ENCODE peak calls at places on chromosomes 13 and 19, in seven cellular contexts. One of them, this sample, is unnamed.
A peak's percentile ranks its signal among the peaks of the same experiment; 100 is the strongest.

GRCh38 chr13:19596960-19597361 is 35.6 kb upstream of the TPTE2 start:
- DNase-seq in CD4-positive, alpha-beta T cell: no peak
- DNase-seq in tibial nerve: no peak
- DNase-seq in endodermal cell: no peak
- DNase-seq in A673: no peak
- DNase-seq in heart right ventricle: no peak
- DNase-seq in PC-3: peak; percentile 91
- DNase-seq in this sample: no peak

GRCh38 chr19:592101-592500 is 2.4 kb downstream of the HCN2 start:
- DNase-seq in PC-3: no peak
- DNase-seq in A673: no peak
- DNase-seq in tibial nerve: no peak
- DNase-seq in CD4-positive, alpha-beta T cell: no peak
- DNase-seq in heart right ventricle: no peak
- DNase-seq in endodermal cell: no peak
- DNase-seq in this sample: no peak

GRCh38 chr13:19634129-19634740 is 776 bp downstream of the MPHOSPH8 start:
- DNase-seq in tibial nerve: peak; percentile 26
- DNase-seq in A673: peak; percentile 20
- DNase-seq in heart right ventricle: no peak
- DNase-seq in endodermal cell: peak; percentile 53
- DNase-seq in CD4-positive, alpha-beta T cell: no peak
- DNase-seq in PC-3: peak; percentile 46
- DNase-seq in this sample: no peak

GRCh38 chr19:38693380-38694223 is 46.2 kb downstream of the ACTN4 start:
- DNase-seq in endodermal cell: peak; percentile 84
- DNase-seq in PC-3: peak; percentile 96
- DNase-seq in CD4-positive, alpha-beta T cell: peak; percentile 16
- DNase-seq in tibial nerve: no peak
- DNase-seq in A673: peak; percentile 77
- DNase-seq in heart right ventricle: no peak
- DNase-seq in this sample: no peak

GRCh38 chr13:28819748-28820098 is 416 bp upstream of the MTUS2 start:
- DNase-seq in A673: peak; percentile 70
- DNase-seq in endodermal cell: peak; percentile 92
- DNase-seq in PC-3: peak; percentile 23
- DNase-seq in CD4-positive, alpha-beta T cell: peak; percentile 6
- DNase-seq in heart right ventricle: peak; percentile 77
- DNase-seq in tibial nerve: no peak
- DNase-seq in this sample: no peak

GRCh38 chr19:41928221-41928683 is at the start of gene ERFL:
- DNase-seq in heart right ventricle: no peak
- DNase-seq in CD4-positive, alpha-beta T cell: no peak
- DNase-seq in PC-3: no peak
- DNase-seq in A673: no peak
- DNase-seq in endodermal cell: peak; percentile 64
- DNase-seq in tibial nerve: no peak
- DNase-seq in this sample: no peak

GRCh38 chr13:74206061-74206561 is 71.9 kb upstream of the KLF12 start:
- DNase-seq in A673: peak; percentile 17
- DNase-seq in PC-3: peak; percentile 3
- DNase-seq in tibial nerve: no peak
- DNase-seq in CD4-positive, alpha-beta T cell: no peak
- DNase-seq in endodermal cell: no peak
- DNase-seq in heart right ventricle: no peak
- DNase-seq in this sample: no peak

GRCh38 chr19:18021121-18021755 is 13.3 kb downstream of the ARRDC2 start:
- DNase-seq in CD4-positive, alpha-beta T cell: peak; percentile 83
- DNase-seq in A673: peak; percentile 80
- DNase-seq in tibial nerve: peak; percentile 78
- DNase-seq in heart right ventricle: peak; percentile 90
- DNase-seq in PC-3: peak; percentile 80
- DNase-seq in endodermal cell: no peak
- DNase-seq in this sample: no peak

GRCh38 chr19:8209111-8209964 is at the start of gene CERS4:
- DNase-seq in endodermal cell: peak; percentile 98
- DNase-seq in tibial nerve: peak; percentile 30
- DNase-seq in heart right ventricle: no peak
- DNase-seq in A673: peak; percentile 62
- DNase-seq in PC-3: peak; percentile 52
- DNase-seq in CD4-positive, alpha-beta T cell: peak; percentile 60
- DNase-seq in this sample: no peak

GRCh38 chr19:15534957-15535864 is 26.9 kb downstream of the CYP4F22 start:
- DNase-seq in PC-3: no peak
- DNase-seq in CD4-positive, alpha-beta T cell: no peak
- DNase-seq in tibial nerve: no peak
- DNase-seq in A673: no peak
- DNase-seq in endodermal cell: no peak
- DNase-seq in heart right ventricle: no peak
- DNase-seq in this sample: no peak

GRCh38 chr19:18282021-18282787 is 782 bp upstream of the JUND start:
- DNase-seq in PC-3: peak; percentile 39
- DNase-seq in tibial nerve: no peak
- DNase-seq in endodermal cell: no peak
- DNase-seq in CD4-positive, alpha-beta T cell: no peak
- DNase-seq in A673: no peak
- DNase-seq in heart right ventricle: peak; percentile 50
- DNase-seq in this sample: peak; percentile 49

GRCh38 chr19:374886-375235 is 30.3 kb upstream of the MIER2 start:
- DNase-seq in heart right ventricle: no peak
- DNase-seq in PC-3: no peak
- DNase-seq in endodermal cell: peak; percentile 43
- DNase-seq in CD4-positive, alpha-beta T cell: no peak
- DNase-seq in A673: no peak
- DNase-seq in tibial nerve: no peak
- DNase-seq in this sample: no peak

GRCh38 chr13:113924184-113924583 is 49.7 kb downstream of the C13orf46 start:
- DNase-seq in heart right ventricle: no peak
- DNase-seq in endodermal cell: no peak
- DNase-seq in A673: no peak
- DNase-seq in CD4-positive, alpha-beta T cell: no peak
- DNase-seq in tibial nerve: no peak
- DNase-seq in PC-3: no peak
- DNase-seq in this sample: peak; percentile 5

GRCh38 chr13:37640499-37640898 is 41.9 kb upstream of the POSTN start:
- DNase-seq in A673: peak; percentile 80
- DNase-seq in CD4-positive, alpha-beta T cell: no peak
- DNase-seq in heart right ventricle: no peak
- DNase-seq in tibial nerve: no peak
- DNase-seq in PC-3: peak; percentile 58
- DNase-seq in endodermal cell: no peak
- DNase-seq in this sample: no peak

GRCh38 chr19:37403403-37403802 is 32.5 kb downstream of the ZNF527 start:
- DNase-seq in endodermal cell: no peak
- DNase-seq in CD4-positive, alpha-beta T cell: no peak
- DNase-seq in heart right ventricle: no peak
- DNase-seq in tibial nerve: no peak
- DNase-seq in PC-3: no peak
- DNase-seq in A673: no peak
- DNase-seq in this sample: no peak

GRCh38 chr19:38559428-38560401 is 58.0 kb downstream of the MAP4K1 start:
- DNase-seq in CD4-positive, alpha-beta T cell: no peak
- DNase-seq in heart right ventricle: no peak
- DNase-seq in A673: no peak
- DNase-seq in endodermal cell: no peak
- DNase-seq in tibial nerve: no peak
- DNase-seq in PC-3: no peak
- DNase-seq in this sample: no peak

GRCh38 chr13:108227651-108228272 is 9.6 kb downstream of the ABHD13 start:
- DNase-seq in CD4-positive, alpha-beta T cell: no peak
- DNase-seq in PC-3: peak; percentile 67
- DNase-seq in tibial nerve: peak; percentile 72
- DNase-seq in endodermal cell: no peak
- DNase-seq in heart right ventricle: no peak
- DNase-seq in A673: peak; percentile 65
- DNase-seq in this sample: no peak

GRCh38 chr13:19172647-19173030 is 9.0 kb downstream of the TUBA3C start:
- DNase-seq in A673: no peak
- DNase-seq in PC-3: no peak
- DNase-seq in tibial nerve: no peak
- DNase-seq in endodermal cell: no peak
- DNase-seq in CD4-positive, alpha-beta T cell: no peak
- DNase-seq in heart right ventricle: no peak
- DNase-seq in this sample: no peak

GRCh38 chr19:33291623-33292534 is 10.5 kb downstream of the CEBPA start:
- DNase-seq in tibial nerve: no peak
- DNase-seq in heart right ventricle: no peak
- DNase-seq in endodermal cell: no peak
- DNase-seq in A673: no peak
- DNase-seq in PC-3: no peak
- DNase-seq in CD4-positive, alpha-beta T cell: no peak
- DNase-seq in this sample: no peak

GRCh38 chr19:50198431-50199253 is 4.8 kb upstream of the MYH14 start:
- DNase-seq in heart right ventricle: no peak
- DNase-seq in A673: no peak
- DNase-seq in CD4-positive, alpha-beta T cell: no peak
- DNase-seq in PC-3: no peak
- DNase-seq in endodermal cell: no peak
- DNase-seq in tibial nerve: peak; percentile 16
- DNase-seq in this sample: no peak

GRCh38 chr13:99385940-99386339 is 78.7 kb upstream of the GPR183 start:
- DNase-seq in A673: no peak
- DNase-seq in CD4-positive, alpha-beta T cell: no peak
- DNase-seq in PC-3: no peak
- DNase-seq in tibial nerve: no peak
- DNase-seq in heart right ventricle: no peak
- DNase-seq in endodermal cell: peak; percentile 41
- DNase-seq in this sample: no peak

GRCh38 chr13:47594833-47595232 is 406.2 kb downstream of the SUCLA2 start:
- DNase-seq in endodermal cell: peak; percentile 83
- DNase-seq in tibial nerve: no peak
- DNase-seq in A673: no peak
- DNase-seq in PC-3: peak; percentile 37
- DNase-seq in heart right ventricle: no peak
- DNase-seq in CD4-positive, alpha-beta T cell: no peak
- DNase-seq in this sample: no peak

GRCh38 chr13:47603365-47603764 is 397.7 kb downstream of the SUCLA2 start:
- DNase-seq in PC-3: no peak
- DNase-seq in tibial nerve: no peak
- DNase-seq in CD4-positive, alpha-beta T cell: no peak
- DNase-seq in A673: no peak
- DNase-seq in endodermal cell: no peak
- DNase-seq in heart right ventricle: no peak
- DNase-seq in this sample: no peak

GRCh38 chr13:47598340-47598911 is 402.6 kb downstream of the SUCLA2 start:
- DNase-seq in heart right ventricle: no peak
- DNase-seq in tibial nerve: no peak
- DNase-seq in A673: peak; percentile 19
- DNase-seq in endodermal cell: no peak
- DNase-seq in CD4-positive, alpha-beta T cell: no peak
- DNase-seq in PC-3: peak; percentile 26
- DNase-seq in this sample: no peak
- TF ChIP-seq CTCF in heart right ventricle: peak; percentile 27
- TF ChIP-seq CTCF in tibial nerve: peak; percentile 12
- TF ChIP-seq CTCF in A673: peak; percentile 51
- TF ChIP-seq CTCF in endodermal cell: peak; percentile 48
- TF ChIP-seq CTCF in CD4-positive, alpha-beta T cell: no peak
- TF ChIP-seq CTCF in PC-3: peak; percentile 59
- TF ChIP-seq CTCF in this sample: no peak

GRCh38 chr13:35953537-35954206 is 177.5 kb downstream of the DCLK1 start:
- DNase-seq in CD4-positive, alpha-beta T cell: no peak
- DNase-seq in heart right ventricle: peak; percentile 60
- DNase-seq in endodermal cell: peak; percentile 88
- DNase-seq in PC-3: peak; percentile 76
- DNase-seq in A673: peak; percentile 87
- DNase-seq in tibial nerve: peak; percentile 86
- DNase-seq in this sample: no peak
- TF ChIP-seq CTCF in CD4-positive, alpha-beta T cell: no peak
- TF ChIP-seq CTCF in heart right ventricle: peak; percentile 57
- TF ChIP-seq CTCF in endodermal cell: peak; percentile 89
- TF ChIP-seq CTCF in PC-3: peak; percentile 80
- TF ChIP-seq CTCF in A673: peak; percentile 85
- TF ChIP-seq CTCF in tibial nerve: peak; percentile 65
- TF ChIP-seq CTCF in this sample: no peak

GRCh38 chr19:19403373-19403901 is 2.0 kb upstream of the GATAD2A start:
- DNase-seq in tibial nerve: no peak
- DNase-seq in PC-3: peak; percentile 66
- DNase-seq in endodermal cell: no peak
- DNase-seq in A673: peak; percentile 37
- DNase-seq in heart right ventricle: no peak
- DNase-seq in CD4-positive, alpha-beta T cell: no peak
- DNase-seq in this sample: no peak

GRCh38 chr19:19402656-19403372 is 2.7 kb upstream of the GATAD2A start:
- DNase-seq in PC-3: no peak
- DNase-seq in A673: no peak
- DNase-seq in tibial nerve: no peak
- DNase-seq in CD4-positive, alpha-beta T cell: no peak
- DNase-seq in heart right ventricle: no peak
- DNase-seq in endodermal cell: no peak
- DNase-seq in this sample: no peak

GRCh38 chr19:19406878-19407639 is 1.6 kb downstream of the GATAD2A start:
- DNase-seq in CD4-positive, alpha-beta T cell: peak; percentile 48
- DNase-seq in heart right ventricle: no peak
- DNase-seq in endodermal cell: no peak
- DNase-seq in A673: peak; percentile 63
- DNase-seq in PC-3: peak; percentile 61
- DNase-seq in tibial nerve: no peak
- DNase-seq in this sample: no peak

GRCh38 chr19:19405919-19406877 is 723 bp downstream of the GATAD2A start:
- DNase-seq in heart right ventricle: peak; percentile 61
- DNase-seq in endodermal cell: peak; percentile 78
- DNase-seq in A673: peak; percentile 62
- DNase-seq in CD4-positive, alpha-beta T cell: no peak
- DNase-seq in tibial nerve: no peak
- DNase-seq in PC-3: peak; percentile 54
- DNase-seq in this sample: no peak

GRCh38 chr19:19404879-19405860 is at the start of gene GATAD2A:
- DNase-seq in A673: peak; percentile 90
- DNase-seq in CD4-positive, alpha-beta T cell: peak; percentile 84
- DNase-seq in tibial nerve: peak; percentile 93
- DNase-seq in heart right ventricle: peak; percentile 96
- DNase-seq in endodermal cell: peak; percentile 96
- DNase-seq in PC-3: peak; percentile 95
- DNase-seq in this sample: peak; percentile 84
- TF ChIP-seq CTCF in A673: no peak
- TF ChIP-seq CTCF in CD4-positive, alpha-beta T cell: peak; percentile 49
- TF ChIP-seq CTCF in tibial nerve: peak; percentile 62
- TF ChIP-seq CTCF in heart right ventricle: peak; percentile 25
- TF ChIP-seq CTCF in endodermal cell: no peak
- TF ChIP-seq CTCF in PC-3: peak; percentile 33
- TF ChIP-seq CTCF in this sample: no peak

DNA sequence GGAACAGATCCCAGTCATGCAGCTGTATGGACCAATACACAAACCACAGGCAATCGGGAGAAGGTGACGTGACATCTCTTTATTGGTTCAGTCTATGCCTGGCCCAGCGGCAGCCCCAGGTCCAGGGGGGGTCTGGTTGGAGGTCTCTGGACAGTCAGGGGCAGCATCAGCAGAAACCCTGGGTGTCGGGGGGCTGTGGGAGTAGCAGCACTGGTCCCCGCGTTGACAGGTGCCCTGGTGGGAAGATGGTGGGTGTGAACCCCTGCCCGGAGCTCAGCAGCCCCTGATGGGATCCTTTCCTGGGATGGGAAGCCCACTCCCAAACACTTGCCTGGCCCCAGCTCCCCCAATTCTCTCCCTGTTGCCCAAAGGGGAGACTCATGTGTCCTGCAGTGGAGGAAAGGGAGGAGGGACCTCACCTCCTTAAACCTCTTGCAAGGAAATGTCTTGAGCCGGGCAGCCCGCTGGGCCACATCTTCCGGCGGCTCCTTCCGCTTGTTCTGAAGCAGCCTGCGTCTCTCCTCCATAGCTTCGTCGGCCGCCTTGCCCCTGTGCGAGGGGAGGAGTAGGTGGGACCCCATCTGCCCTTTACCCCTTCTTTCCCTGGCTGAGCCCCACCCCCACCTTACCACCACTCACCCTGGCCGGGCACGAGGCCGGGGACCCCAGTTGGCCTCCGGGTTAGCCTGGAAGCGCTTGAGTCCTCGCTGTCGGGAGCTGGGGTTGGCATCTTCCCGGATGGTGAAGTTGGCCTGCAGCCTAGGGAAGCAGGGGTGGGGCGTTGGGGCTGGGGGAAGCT is 2.4 kb upstream of the LYL1 start:
- DNase-seq in heart right ventricle: no peak
- DNase-seq in CD4-positive, alpha-beta T cell: no peak
- DNase-seq in endodermal cell: no peak
- DNase-seq in PC-3: no peak
- DNase-seq in A673: no peak
- DNase-seq in tibial nerve: no peak
- DNase-seq in this sample: no peak
- TF ChIP-seq CTCF in heart right ventricle: no peak
- TF ChIP-seq CTCF in CD4-positive, alpha-beta T cell: peak; percentile 16
- TF ChIP-seq CTCF in endodermal cell: no peak
- TF ChIP-seq CTCF in PC-3: peak; percentile 49
- TF ChIP-seq CTCF in A673: peak; percentile 18
- TF ChIP-seq CTCF in tibial nerve: peak; percentile 17
- TF ChIP-seq CTCF in this sample: no peak